ENCODE peak calls at places on chromosomes 7 and 10, in nine cellular contexts. One of them, this sample, is unnamed.

GRCh38 chr10:5291501-5292195 is 73.1 kb upstream of the UCN3 start:
- DNase-seq in mammary epithelial cell: peak
- DNase-seq in NB4: peak
- DNase-seq in adrenal gland: peak
- DNase-seq in cardiac fibroblast: peak
- DNase-seq in cardiac muscle cell: peak
- DNase-seq in left lung: peak
- DNase-seq in coronary artery: no peak
- DNase-seq in Panc1: no peak
- DNase-seq in this sample: peak

GRCh38 chr7:18494821-18495408 is 634 bp upstream of the HDAC9 start:
- DNase-seq in mammary epithelial cell: peak
- DNase-seq in NB4: peak
- DNase-seq in adrenal gland: no peak
- DNase-seq in cardiac fibroblast: peak
- DNase-seq in cardiac muscle cell: peak
- DNase-seq in left lung: no peak
- DNase-seq in coronary artery: no peak
- DNase-seq in Panc1: no peak
- DNase-seq in this sample: peak

GRCh38 chr7:98168181-98168903 is 42.9 kb upstream of the BHLHA15 start:
- DNase-seq in mammary epithelial cell: peak
- DNase-seq in NB4: peak
- DNase-seq in adrenal gland: peak
- DNase-seq in cardiac fibroblast: peak
- DNase-seq in cardiac muscle cell: peak
- DNase-seq in left lung: no peak
- DNase-seq in coronary artery: no peak
- DNase-seq in Panc1: peak
- DNase-seq in this sample: peak

GRCh38 chr10:110790913-110791525 is 80.7 kb upstream of the PDCD4 start:
- DNase-seq in mammary epithelial cell: no peak
- DNase-seq in NB4: no peak
- DNase-seq in adrenal gland: no peak
- DNase-seq in cardiac fibroblast: no peak
- DNase-seq in cardiac muscle cell: no peak
- DNase-seq in left lung: no peak
- DNase-seq in coronary artery: no peak
- DNase-seq in Panc1: no peak
- DNase-seq in this sample: no peak

GRCh38 chr7:4709187-4709586 is 27.1 kb downstream of the FOXK1 start:
- DNase-seq in mammary epithelial cell: no peak
- DNase-seq in NB4: no peak
- DNase-seq in adrenal gland: no peak
- DNase-seq in cardiac fibroblast: no peak
- DNase-seq in cardiac muscle cell: no peak
- DNase-seq in left lung: no peak
- DNase-seq in coronary artery: no peak
- DNase-seq in Panc1: no peak
- DNase-seq in this sample: no peak

GRCh38 chr7:99078416-99078815 is 65.5 kb downstream of the SMURF1 start:
- DNase-seq in mammary epithelial cell: no peak
- DNase-seq in NB4: no peak
- DNase-seq in adrenal gland: no peak
- DNase-seq in cardiac fibroblast: no peak
- DNase-seq in cardiac muscle cell: no peak
- DNase-seq in left lung: no peak
- DNase-seq in coronary artery: no peak
- DNase-seq in Panc1: no peak
- DNase-seq in this sample: no peak

GRCh38 chr7:156173748-156174353 is 361.6 kb upstream of the SHH start:
- DNase-seq in mammary epithelial cell: no peak
- DNase-seq in NB4: no peak
- DNase-seq in adrenal gland: no peak
- DNase-seq in cardiac fibroblast: no peak
- DNase-seq in cardiac muscle cell: no peak
- DNase-seq in left lung: no peak
- DNase-seq in coronary artery: peak
- DNase-seq in Panc1: no peak
- DNase-seq in this sample: no peak

GRCh38 chr10:90920986-90921643 is at the start of gene ANKRD1:
- DNase-seq in mammary epithelial cell: peak
- DNase-seq in NB4: no peak
- DNase-seq in adrenal gland: no peak
- DNase-seq in cardiac fibroblast: peak
- DNase-seq in cardiac muscle cell: peak
- DNase-seq in left lung: no peak
- DNase-seq in coronary artery: no peak
- DNase-seq in Panc1: peak
- DNase-seq in this sample: no peak

GRCh38 chr7:70148997-70149396 is 550.7 kb downstream of the AUTS2 start:
- DNase-seq in mammary epithelial cell: no peak
- DNase-seq in NB4: no peak
- DNase-seq in adrenal gland: no peak
- DNase-seq in cardiac fibroblast: no peak
- DNase-seq in cardiac muscle cell: no peak
- DNase-seq in left lung: no peak
- DNase-seq in coronary artery: no peak
- DNase-seq in Panc1: no peak
- DNase-seq in this sample: no peak

GRCh38 chr10:111338035-111338434 is 261.2 kb downstream of the ADRA2A start:
- DNase-seq in mammary epithelial cell: no peak
- DNase-seq in NB4: no peak
- DNase-seq in adrenal gland: no peak
- DNase-seq in cardiac fibroblast: no peak
- DNase-seq in cardiac muscle cell: no peak
- DNase-seq in left lung: no peak
- DNase-seq in coronary artery: no peak
- DNase-seq in Panc1: no peak
- DNase-seq in this sample: no peak

GRCh38 chr7:75951506-75951905 is 36.6 kb downstream of the POR start:
- DNase-seq in mammary epithelial cell: peak
- DNase-seq in NB4: peak
- DNase-seq in adrenal gland: peak
- DNase-seq in cardiac fibroblast: peak
- DNase-seq in cardiac muscle cell: peak
- DNase-seq in left lung: peak
- DNase-seq in coronary artery: no peak
- DNase-seq in Panc1: no peak
- DNase-seq in this sample: no peak

GRCh38 chr7:108415821-108416536 is 40.3 kb downstream of the NRCAM start:
- DNase-seq in mammary epithelial cell: peak
- DNase-seq in NB4: peak
- DNase-seq in adrenal gland: peak
- DNase-seq in cardiac fibroblast: peak
- DNase-seq in cardiac muscle cell: peak
- DNase-seq in left lung: no peak
- DNase-seq in coronary artery: no peak
- DNase-seq in Panc1: no peak
- DNase-seq in this sample: peak

GRCh38 chr7:157786375-157787274 is 449.8 kb downstream of the DNAJB6 start:
- DNase-seq in mammary epithelial cell: no peak
- DNase-seq in NB4: no peak
- DNase-seq in adrenal gland: no peak
- DNase-seq in cardiac fibroblast: no peak
- DNase-seq in cardiac muscle cell: no peak
- DNase-seq in left lung: no peak
- DNase-seq in coronary artery: no peak
- DNase-seq in Panc1: no peak
- DNase-seq in this sample: no peak

GRCh38 chr7:87853237-87853864 is 22.8 kb downstream of the SLC25A40 start:
- DNase-seq in mammary epithelial cell: peak
- DNase-seq in NB4: peak
- DNase-seq in adrenal gland: no peak
- DNase-seq in cardiac fibroblast: peak
- DNase-seq in cardiac muscle cell: peak
- DNase-seq in left lung: no peak
- DNase-seq in coronary artery: no peak
- DNase-seq in Panc1: no peak
- DNase-seq in this sample: no peak

GRCh38 chr7:156927571-156928405 is 21.7 kb upstream of the NOM1 start:
- DNase-seq in mammary epithelial cell: peak
- DNase-seq in NB4: no peak
- DNase-seq in adrenal gland: no peak
- DNase-seq in cardiac fibroblast: peak
- DNase-seq in cardiac muscle cell: no peak
- DNase-seq in left lung: no peak
- DNase-seq in coronary artery: no peak
- DNase-seq in Panc1: no peak
- DNase-seq in this sample: no peak

GRCh38 chr7:127107601-127108007 is 145.1 kb downstream of the GRM8 start:
- DNase-seq in mammary epithelial cell: peak
- DNase-seq in NB4: peak
- DNase-seq in adrenal gland: peak
- DNase-seq in cardiac fibroblast: peak
- DNase-seq in cardiac muscle cell: peak
- DNase-seq in left lung: no peak
- DNase-seq in coronary artery: no peak
- DNase-seq in Panc1: peak
- DNase-seq in this sample: peak
- TF ChIP-seq CTCF in mammary epithelial cell: peak
- TF ChIP-seq CTCF in NB4: peak
- TF ChIP-seq CTCF in adrenal gland: peak
- TF ChIP-seq CTCF in cardiac fibroblast: peak
- TF ChIP-seq CTCF in cardiac muscle cell: peak
- TF ChIP-seq CTCF in left lung: no peak
- TF ChIP-seq CTCF in coronary artery: no peak
- TF ChIP-seq CTCF in Panc1: peak
- TF ChIP-seq CTCF in this sample: peak

DNA sequence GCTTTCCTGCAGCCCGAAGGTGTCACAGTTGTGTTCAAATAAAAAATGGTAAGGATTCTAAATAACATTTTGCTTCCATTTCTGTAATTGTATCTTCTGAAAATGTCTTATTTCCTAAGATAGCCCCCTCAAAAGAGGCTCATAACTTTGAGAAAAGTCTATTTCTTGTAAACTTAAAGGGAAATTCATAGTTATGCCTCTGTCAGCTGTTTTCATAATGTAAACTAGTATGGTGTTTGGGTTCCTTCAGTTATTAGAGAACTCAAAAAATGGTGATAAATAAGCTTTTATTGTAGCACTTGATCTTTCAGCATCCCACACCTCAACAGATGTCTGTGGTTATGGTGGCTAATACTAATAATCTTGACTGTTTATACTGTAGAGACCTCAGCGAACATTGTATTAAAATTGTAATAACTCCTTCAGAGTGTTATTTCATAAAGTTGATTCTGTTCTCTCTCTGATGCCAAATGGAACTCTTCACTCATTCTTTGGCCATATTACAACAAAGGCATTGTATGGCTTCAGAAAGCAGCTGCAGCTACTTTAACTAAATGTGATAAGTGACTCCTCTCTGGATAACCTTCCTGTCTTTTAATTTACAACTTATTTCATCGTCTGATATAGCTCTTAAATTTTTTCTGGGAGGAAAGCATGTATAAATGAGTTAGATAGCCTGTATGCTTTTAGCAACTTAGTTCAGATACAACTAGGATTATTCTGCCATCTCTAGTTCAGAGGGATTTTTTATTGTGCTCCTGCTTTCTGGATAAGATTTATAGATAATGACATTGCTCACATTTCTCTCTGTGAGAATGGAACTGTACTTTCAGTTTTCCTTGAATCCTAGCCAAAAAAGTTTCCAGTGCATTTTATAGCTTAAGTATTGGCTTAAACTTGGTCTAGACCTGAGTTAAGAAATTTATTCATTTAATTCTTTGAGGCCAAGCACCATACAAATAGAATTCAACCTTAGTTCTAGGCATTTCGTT is 57.4 kb downstream of the KLHDC10 start:
- DNase-seq in mammary epithelial cell: no peak
- DNase-seq in NB4: no peak
- DNase-seq in adrenal gland: no peak
- DNase-seq in cardiac fibroblast: peak
- DNase-seq in cardiac muscle cell: peak
- DNase-seq in left lung: no peak
- DNase-seq in coronary artery: no peak
- DNase-seq in Panc1: no peak
- DNase-seq in this sample: no peak
- H3K4me3 ChIP-seq in mammary epithelial cell: no peak
- H3K4me3 ChIP-seq in NB4: no peak
- H3K4me3 ChIP-seq in adrenal gland: no peak
- H3K4me3 ChIP-seq in cardiac fibroblast: no peak
- H3K4me3 ChIP-seq in cardiac muscle cell: no peak
- H3K4me3 ChIP-seq in left lung: no peak
- H3K4me3 ChIP-seq in coronary artery: no peak
- H3K4me3 ChIP-seq in Panc1: no peak
- H3K4me3 ChIP-seq in this sample: no peak

GRCh38 chr7:23523486-23524075 is 8.2 kb downstream of the TRA2A start:
- DNase-seq in mammary epithelial cell: no peak
- DNase-seq in NB4: no peak
- DNase-seq in adrenal gland: no peak
- DNase-seq in cardiac fibroblast: no peak
- DNase-seq in cardiac muscle cell: no peak
- DNase-seq in left lung: no peak
- DNase-seq in coronary artery: no peak
- DNase-seq in Panc1: no peak
- DNase-seq in this sample: peak

GRCh38 chr7:23524473-23524872 is 7.3 kb downstream of the TRA2A start:
- DNase-seq in mammary epithelial cell: no peak
- DNase-seq in NB4: no peak
- DNase-seq in adrenal gland: no peak
- DNase-seq in cardiac fibroblast: no peak
- DNase-seq in cardiac muscle cell: no peak
- DNase-seq in left lung: no peak
- DNase-seq in coronary artery: no peak
- DNase-seq in Panc1: no peak
- DNase-seq in this sample: no peak

GRCh38 chr7:23514755-23515154 is 17.0 kb downstream of the TRA2A start:
- DNase-seq in mammary epithelial cell: no peak
- DNase-seq in NB4: no peak
- DNase-seq in adrenal gland: no peak
- DNase-seq in cardiac fibroblast: no peak
- DNase-seq in cardiac muscle cell: no peak
- DNase-seq in left lung: no peak
- DNase-seq in coronary artery: no peak
- DNase-seq in Panc1: no peak
- DNase-seq in this sample: peak

DNA sequence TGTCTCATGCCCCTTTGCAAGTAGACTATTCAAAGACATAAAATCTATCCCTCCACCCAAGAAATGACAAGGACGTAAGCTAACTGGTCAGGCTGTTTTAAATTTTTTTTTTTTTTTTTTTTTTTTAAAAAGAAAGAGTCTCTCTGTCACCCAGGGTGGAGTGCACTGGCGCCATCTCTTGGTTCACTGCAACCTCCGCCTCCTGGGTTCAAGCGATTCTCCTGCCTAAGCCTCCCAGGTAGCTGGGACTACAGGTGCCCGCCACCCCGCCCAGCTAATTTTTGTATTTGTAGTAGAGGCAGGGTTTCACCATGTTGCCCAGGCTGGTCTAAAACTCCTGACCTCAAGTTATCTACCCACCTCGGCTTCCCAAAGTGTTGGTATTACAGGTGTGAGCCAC is 11.2 kb downstream of the TRA2A start:
- DNase-seq in mammary epithelial cell: no peak
- DNase-seq in NB4: peak
- DNase-seq in adrenal gland: no peak
- DNase-seq in cardiac fibroblast: no peak
- DNase-seq in cardiac muscle cell: no peak
- DNase-seq in left lung: no peak
- DNase-seq in coronary artery: no peak
- DNase-seq in Panc1: no peak
- DNase-seq in this sample: no peak
- TF ChIP-seq CTCF in mammary epithelial cell: no peak
- TF ChIP-seq CTCF in NB4: peak
- TF ChIP-seq CTCF in adrenal gland: no peak
- TF ChIP-seq CTCF in cardiac fibroblast: peak
- TF ChIP-seq CTCF in cardiac muscle cell: peak
- TF ChIP-seq CTCF in left lung: no peak
- TF ChIP-seq CTCF in coronary artery: no peak
- TF ChIP-seq CTCF in Panc1: no peak
- TF ChIP-seq CTCF in this sample: no peak

GRCh38 chr10:43949351-43949750 is 300.7 kb upstream of the ZNF32 start:
- DNase-seq in mammary epithelial cell: no peak
- DNase-seq in NB4: no peak
- DNase-seq in adrenal gland: no peak
- DNase-seq in cardiac fibroblast: peak
- DNase-seq in cardiac muscle cell: peak
- DNase-seq in left lung: no peak
- DNase-seq in coronary artery: no peak
- DNase-seq in Panc1: no peak
- DNase-seq in this sample: no peak
- H3K4me3 ChIP-seq in mammary epithelial cell: no peak
- H3K4me3 ChIP-seq in NB4: no peak
- H3K4me3 ChIP-seq in adrenal gland: no peak
- H3K4me3 ChIP-seq in cardiac fibroblast: no peak
- H3K4me3 ChIP-seq in cardiac muscle cell: no peak
- H3K4me3 ChIP-seq in left lung: no peak
- H3K4me3 ChIP-seq in coronary artery: no peak
- H3K4me3 ChIP-seq in Panc1: no peak
- H3K4me3 ChIP-seq in this sample: no peak